ENCODE peak calls at places on chromosomes 5 and 9, in five cellular contexts. One of them, this sample, is unnamed.

GRCh38 chr5:89277791-89278190 is 394.8 kb upstream of the MEF2C start:
- DNase-seq in astrocyte: peak; percentile 50
- DNase-seq in lower lobe of right lung: no peak
- DNase-seq in sigmoid colon: no peak
- DNase-seq in IMR-90: peak; percentile 44
- DNase-seq in this sample: no peak

GRCh38 chr9:134775552-134775951 is 105.1 kb upstream of the FCN2 start:
- DNase-seq in lower lobe of right lung: no peak
- DNase-seq in IMR-90: peak; percentile 91
- DNase-seq in astrocyte: peak; percentile 86
- DNase-seq in sigmoid colon: no peak
- DNase-seq in this sample: no peak

GRCh38 chr5:42951169-42951846 is 88.8 kb downstream of the ANXA2R start:
- DNase-seq in astrocyte: peak; percentile 44
- DNase-seq in lower lobe of right lung: peak; percentile 63
- DNase-seq in sigmoid colon: no peak
- DNase-seq in IMR-90: peak; percentile 43
- DNase-seq in this sample: peak; percentile 46

GRCh38 chr9:133727277-133727875 is 10.8 kb downstream of the SARDH start:
- DNase-seq in astrocyte: no peak
- DNase-seq in sigmoid colon: peak; percentile 40
- DNase-seq in IMR-90: no peak
- DNase-seq in lower lobe of right lung: no peak
- DNase-seq in this sample: peak; percentile 40

GRCh38 chr5:178113141-178113787 is at the start of gene N4BP3:
- DNase-seq in sigmoid colon: no peak
- DNase-seq in astrocyte: peak; percentile 22
- DNase-seq in lower lobe of right lung: peak; percentile 74
- DNase-seq in IMR-90: peak; percentile 44
- DNase-seq in this sample: no peak

GRCh38 chr5:14714706-14715105 is 50.2 kb downstream of the OTULIN start:
- DNase-seq in lower lobe of right lung: no peak
- DNase-seq in sigmoid colon: no peak
- DNase-seq in astrocyte: no peak
- DNase-seq in IMR-90: no peak
- DNase-seq in this sample: no peak

GRCh38 chr5:72065751-72066255 is 41.5 kb upstream of the MAP1B start:
- DNase-seq in sigmoid colon: no peak
- DNase-seq in astrocyte: peak; percentile 33
- DNase-seq in IMR-90: peak; percentile 50
- DNase-seq in lower lobe of right lung: no peak
- DNase-seq in this sample: no peak

GRCh38 chr5:64229163-64229774 is 63.6 kb downstream of the RNF180 start:
- DNase-seq in astrocyte: peak; percentile 9
- DNase-seq in IMR-90: peak; percentile 39
- DNase-seq in sigmoid colon: no peak
- DNase-seq in lower lobe of right lung: no peak
- DNase-seq in this sample: no peak

GRCh38 chr5:61455179-61456006 is 123.3 kb downstream of the ZSWIM6 start:
- DNase-seq in IMR-90: no peak
- DNase-seq in astrocyte: no peak
- DNase-seq in lower lobe of right lung: no peak
- DNase-seq in sigmoid colon: no peak
- DNase-seq in this sample: no peak

GRCh38 chr5:123755587-123756324 is 243.8 kb downstream of the CSNK1G3 start:
- DNase-seq in lower lobe of right lung: no peak
- DNase-seq in IMR-90: peak; percentile 90
- DNase-seq in astrocyte: peak; percentile 91
- DNase-seq in sigmoid colon: no peak
- DNase-seq in this sample: no peak

GRCh38 chr5:64939772-64940510 is 171.2 kb downstream of the CWC27 start:
- DNase-seq in sigmoid colon: peak; percentile 63
- DNase-seq in lower lobe of right lung: peak; percentile 60
- DNase-seq in IMR-90: peak; percentile 59
- DNase-seq in astrocyte: no peak
- DNase-seq in this sample: peak; percentile 77

GRCh38 chr5:135207866-135208265 is 173.8 kb upstream of the PITX1 start:
- DNase-seq in lower lobe of right lung: no peak
- DNase-seq in sigmoid colon: no peak
- DNase-seq in IMR-90: no peak
- DNase-seq in astrocyte: no peak
- DNase-seq in this sample: no peak

GRCh38 chr5:82628364-82628910 is 350.3 kb upstream of the RPS23 start:
- DNase-seq in astrocyte: peak; percentile 81
- DNase-seq in sigmoid colon: no peak
- DNase-seq in IMR-90: no peak
- DNase-seq in lower lobe of right lung: no peak
- DNase-seq in this sample: no peak

GRCh38 chr5:169150108-169150507 is 150.8 kb downstream of the SLIT3 start:
- DNase-seq in sigmoid colon: no peak
- DNase-seq in astrocyte: no peak
- DNase-seq in lower lobe of right lung: no peak
- DNase-seq in IMR-90: no peak
- DNase-seq in this sample: no peak

GRCh38 chr5:65742565-65743231 is 20.7 kb downstream of the NLN start:
- DNase-seq in lower lobe of right lung: no peak
- DNase-seq in IMR-90: peak; percentile 91
- DNase-seq in sigmoid colon: no peak
- DNase-seq in astrocyte: peak; percentile 79
- DNase-seq in this sample: no peak

GRCh38 chr9:137776306-137776995 is 101.1 kb upstream of the CACNA1B start:
- DNase-seq in lower lobe of right lung: no peak
- DNase-seq in IMR-90: no peak
- DNase-seq in astrocyte: no peak
- DNase-seq in sigmoid colon: peak; percentile 34
- DNase-seq in this sample: no peak

GRCh38 chr5:83222906-83223305 is 145.6 kb downstream of the XRCC4 start:
- DNase-seq in IMR-90: no peak
- DNase-seq in sigmoid colon: no peak
- DNase-seq in astrocyte: no peak
- DNase-seq in lower lobe of right lung: no peak
- DNase-seq in this sample: no peak

GRCh38 chr5:85614482-85614881 is 1003.3 kb upstream of the COX7C start:
- DNase-seq in astrocyte: no peak
- DNase-seq in sigmoid colon: no peak
- DNase-seq in lower lobe of right lung: no peak
- DNase-seq in IMR-90: no peak
- DNase-seq in this sample: no peak

GRCh38 chr5:6350277-6351090 is 27.9 kb downstream of the MED10 start:
- DNase-seq in sigmoid colon: no peak
- DNase-seq in astrocyte: no peak
- DNase-seq in lower lobe of right lung: no peak
- DNase-seq in IMR-90: no peak
- DNase-seq in this sample: no peak

GRCh38 chr5:129172561-129172960 is 78.0 kb downstream of the ISOC1 start:
- DNase-seq in lower lobe of right lung: no peak
- DNase-seq in astrocyte: no peak
- DNase-seq in sigmoid colon: no peak
- DNase-seq in IMR-90: no peak
- DNase-seq in this sample: no peak

GRCh38 chr9:97853844-97854695 is 1.0 kb downstream of the FOXE1 start:
- DNase-seq in lower lobe of right lung: peak; percentile 55
- DNase-seq in IMR-90: peak; percentile 33
- DNase-seq in sigmoid colon: no peak
- DNase-seq in astrocyte: no peak
- DNase-seq in this sample: no peak

GRCh38 chr5:61047346-61047745 is 102.3 kb downstream of the NDUFAF2 start:
- DNase-seq in astrocyte: no peak
- DNase-seq in IMR-90: no peak
- DNase-seq in lower lobe of right lung: no peak
- DNase-seq in sigmoid colon: no peak
- DNase-seq in this sample: no peak

GRCh38 chr9:117044241-117044640 is 357.1 kb downstream of the TRIM32 start:
- DNase-seq in astrocyte: no peak
- DNase-seq in sigmoid colon: no peak
- DNase-seq in lower lobe of right lung: no peak
- DNase-seq in IMR-90: no peak
- DNase-seq in this sample: no peak

GRCh38 chr5:143108498-143109128 is 294.9 kb downstream of the NR3C1 start:
- DNase-seq in lower lobe of right lung: no peak
- DNase-seq in sigmoid colon: no peak
- DNase-seq in astrocyte: no peak
- DNase-seq in IMR-90: no peak
- DNase-seq in this sample: peak; percentile 88

GRCh38 chr5:78260771-78261170 is 33.7 kb downstream of the AP3B1 start:
- DNase-seq in sigmoid colon: no peak
- DNase-seq in astrocyte: no peak
- DNase-seq in IMR-90: peak; percentile 73
- DNase-seq in lower lobe of right lung: no peak
- DNase-seq in this sample: no peak

GRCh38 chr9:90848866-90849265 is 47.2 kb downstream of the SYK start:
- DNase-seq in sigmoid colon: no peak
- DNase-seq in lower lobe of right lung: no peak
- DNase-seq in IMR-90: no peak
- DNase-seq in astrocyte: no peak
- DNase-seq in this sample: no peak

GRCh38 chr9:90854637-90855036 is 53.0 kb downstream of the SYK start:
- DNase-seq in lower lobe of right lung: no peak
- DNase-seq in IMR-90: no peak
- DNase-seq in sigmoid colon: no peak
- DNase-seq in astrocyte: no peak
- DNase-seq in this sample: no peak

GRCh38 chr9:90847971-90848370 is 46.4 kb downstream of the SYK start:
- DNase-seq in sigmoid colon: no peak
- DNase-seq in IMR-90: no peak
- DNase-seq in lower lobe of right lung: no peak
- DNase-seq in astrocyte: no peak
- DNase-seq in this sample: no peak

GRCh38 chr9:90853945-90854344 is 52.3 kb downstream of the SYK start:
- DNase-seq in astrocyte: no peak
- DNase-seq in IMR-90: no peak
- DNase-seq in lower lobe of right lung: no peak
- DNase-seq in sigmoid colon: no peak
- DNase-seq in this sample: no peak

GRCh38 chr9:90851444-90851843 is 49.8 kb downstream of the SYK start:
- DNase-seq in astrocyte: no peak
- DNase-seq in sigmoid colon: no peak
- DNase-seq in IMR-90: no peak
- DNase-seq in lower lobe of right lung: no peak
- DNase-seq in this sample: no peak
- H3K4me3 ChIP-seq in astrocyte: no peak overlapping the region
- H3K4me3 ChIP-seq in sigmoid colon: no peak overlapping the region
- H3K4me3 ChIP-seq in IMR-90: no peak overlapping the region
- H3K4me3 ChIP-seq in lower lobe of right lung: no peak overlapping the region
- H3K4me3 ChIP-seq in this sample: no peak overlapping the region

GRCh38 chr5:141431286-141431685 is 979 bp downstream of the PCDHGA12 start:
- DNase-seq in lower lobe of right lung: no peak
- DNase-seq in IMR-90: no peak
- DNase-seq in astrocyte: peak; percentile 34
- DNase-seq in sigmoid colon: no peak
- DNase-seq in this sample: no peak
- H3K4me3 ChIP-seq in lower lobe of right lung: peak overlapping the region; percentile 28
- H3K4me3 ChIP-seq in IMR-90: peak overlapping the region; percentile 6
- H3K4me3 ChIP-seq in astrocyte: peak overlapping the region; percentile 49
- H3K4me3 ChIP-seq in sigmoid colon: peak overlapping the region; percentile 29
- H3K4me3 ChIP-seq in this sample: peak overlapping the region; percentile 0

DNA sequence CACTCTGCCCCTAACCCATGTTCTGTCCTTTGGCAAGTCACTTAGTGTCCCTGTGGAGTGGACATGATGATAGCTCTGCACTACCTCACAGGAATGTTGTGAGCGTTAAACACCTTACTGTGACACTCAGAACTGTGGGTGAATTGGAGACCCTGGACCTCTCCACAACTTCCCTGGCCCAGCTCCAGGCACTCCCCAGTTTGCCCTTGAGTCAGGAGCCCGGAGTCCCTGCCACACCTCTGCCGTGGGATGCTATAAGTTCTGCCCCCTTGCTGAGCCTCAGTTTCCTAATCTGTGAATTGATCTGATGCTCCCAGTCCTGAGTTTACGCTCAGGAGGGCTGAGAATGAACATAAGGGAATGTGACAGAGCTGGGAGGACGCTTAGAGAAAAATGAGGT is 34.4 kb downstream of the GSN start:
- DNase-seq in sigmoid colon: peak; percentile 66
- DNase-seq in lower lobe of right lung: no peak
- DNase-seq in IMR-90: no peak
- DNase-seq in astrocyte: no peak
- DNase-seq in this sample: no peak
- H3K4me3 ChIP-seq in sigmoid colon: peak overlapping the region; percentile 67
- H3K4me3 ChIP-seq in lower lobe of right lung: no peak overlapping the region
- H3K4me3 ChIP-seq in IMR-90: no peak overlapping the region
- H3K4me3 ChIP-seq in astrocyte: no peak overlapping the region
- H3K4me3 ChIP-seq in this sample: no peak overlapping the region

GRCh38 chr5:157730900-157731271 is 334 bp upstream of the THG1L start:
- DNase-seq in sigmoid colon: no peak
- DNase-seq in astrocyte: no peak
- DNase-seq in IMR-90: no peak
- DNase-seq in lower lobe of right lung: no peak
- DNase-seq in this sample: no peak
- H3K4me3 ChIP-seq in sigmoid colon: peak overlapping the region; percentile 78
- H3K4me3 ChIP-seq in astrocyte: peak overlapping the region; percentile 92
- H3K4me3 ChIP-seq in IMR-90: peak overlapping the region; percentile 65
- H3K4me3 ChIP-seq in lower lobe of right lung: peak overlapping the region; percentile 66
- H3K4me3 ChIP-seq in this sample: peak overlapping the region; percentile 58

GRCh38 chr9:129141066-129142041 is 30.1 kb downstream of the PTPA start:
- DNase-seq in IMR-90: peak; percentile 97
- DNase-seq in astrocyte: peak; percentile 96
- DNase-seq in sigmoid colon: peak; percentile 93
- DNase-seq in lower lobe of right lung: no peak
- DNase-seq in this sample: no peak

GRCh38 chr9:129142536-129142935 is 31.3 kb downstream of the PTPA start:
- DNase-seq in astrocyte: no peak
- DNase-seq in IMR-90: no peak
- DNase-seq in lower lobe of right lung: no peak
- DNase-seq in sigmoid colon: no peak
- DNase-seq in this sample: no peak

GRCh38 chr9:129143031-129143441 is 31.8 kb downstream of the PTPA start:
- DNase-seq in astrocyte: peak; percentile 85
- DNase-seq in sigmoid colon: peak; percentile 97
- DNase-seq in lower lobe of right lung: peak; percentile 87
- DNase-seq in IMR-90: peak; percentile 92
- DNase-seq in this sample: peak; percentile 83

GRCh38 chr9:129143461-129143927 is 32.3 kb downstream of the PTPA start:
- DNase-seq in sigmoid colon: peak; percentile 86
- DNase-seq in IMR-90: peak; percentile 84
- DNase-seq in lower lobe of right lung: peak; percentile 66
- DNase-seq in astrocyte: peak; percentile 87
- DNase-seq in this sample: peak; percentile 77

GRCh38 chr9:129142115-129142514 is 30.9 kb downstream of the PTPA start:
- DNase-seq in IMR-90: no peak
- DNase-seq in sigmoid colon: no peak
- DNase-seq in astrocyte: no peak
- DNase-seq in lower lobe of right lung: no peak
- DNase-seq in this sample: no peak
- H3K4me3 ChIP-seq in IMR-90: no peak overlapping the region
- H3K4me3 ChIP-seq in sigmoid colon: peak overlapping the region; percentile 59
- H3K4me3 ChIP-seq in astrocyte: peak overlapping the region; percentile 37
- H3K4me3 ChIP-seq in lower lobe of right lung: peak overlapping the region; percentile 65
- H3K4me3 ChIP-seq in this sample: no peak overlapping the region